ENCODE peak calls at places on chromosomes 5 and 9, in four cellular contexts. One of them, this sample, is unnamed.

GRCh38 chr5:41157272-41157671 is 56.1 kb downstream of the C6 start:
- DNase-seq in OCI-LY7: no peak
- DNase-seq in mammary epithelial cell: no peak
- DNase-seq in cardiac muscle cell: no peak
- DNase-seq in this sample: no peak

GRCh38 chr5:39040875-39041274 is 33.3 kb downstream of the RICTOR start:
- DNase-seq in mammary epithelial cell: no peak
- DNase-seq in OCI-LY7: no peak
- DNase-seq in cardiac muscle cell: no peak
- DNase-seq in this sample: no peak

GRCh38 chr5:142156839-142157463 is 48.4 kb downstream of the NDFIP1 start:
- DNase-seq in OCI-LY7: no peak
- DNase-seq in cardiac muscle cell: no peak
- DNase-seq in mammary epithelial cell: no peak
- DNase-seq in this sample: no peak

GRCh38 chr9:76290555-76290954 is 103.7 kb downstream of the RFK start:
- DNase-seq in cardiac muscle cell: no peak
- DNase-seq in OCI-LY7: no peak
- DNase-seq in mammary epithelial cell: no peak
- DNase-seq in this sample: no peak

GRCh38 chr9:125932012-125932411 is 184.8 kb downstream of the PBX3 start:
- DNase-seq in cardiac muscle cell: no peak
- DNase-seq in mammary epithelial cell: peak; percentile 99
- DNase-seq in OCI-LY7: no peak
- DNase-seq in this sample: peak; percentile 86

GRCh38 chr5:174323878-174324281 is 278.4 kb downstream of the NSG2 start:
- DNase-seq in cardiac muscle cell: peak; percentile 72
- DNase-seq in OCI-LY7: peak; percentile 12
- DNase-seq in mammary epithelial cell: peak; percentile 49
- DNase-seq in this sample: no peak

GRCh38 chr5:37520811-37521210 is 141.7 kb downstream of the WDR70 start:
- DNase-seq in OCI-LY7: no peak
- DNase-seq in mammary epithelial cell: no peak
- DNase-seq in cardiac muscle cell: no peak
- DNase-seq in this sample: no peak

GRCh38 chr5:160021818-160022446 is 13.0 kb downstream of the TTC1 start:
- DNase-seq in OCI-LY7: peak; percentile 63
- DNase-seq in mammary epithelial cell: peak; percentile 53
- DNase-seq in cardiac muscle cell: peak; percentile 74
- DNase-seq in this sample: no peak

GRCh38 chr9:126499005-126499910 is 114.5 kb upstream of the LMX1B start:
- DNase-seq in mammary epithelial cell: peak; percentile 30
- DNase-seq in OCI-LY7: peak; percentile 48
- DNase-seq in cardiac muscle cell: peak; percentile 63
- DNase-seq in this sample: no peak

GRCh38 chr5:42984307-42984706 is 55.8 kb downstream of the ANXA2R start:
- DNase-seq in mammary epithelial cell: peak; percentile 72
- DNase-seq in cardiac muscle cell: no peak
- DNase-seq in OCI-LY7: no peak
- DNase-seq in this sample: peak; percentile 40

GRCh38 chr5:42985129-42986037 is 54.7 kb downstream of the ANXA2R start:
- DNase-seq in cardiac muscle cell: no peak
- DNase-seq in mammary epithelial cell: peak; percentile 80
- DNase-seq in OCI-LY7: no peak
- DNase-seq in this sample: peak; percentile 45

GRCh38 chr5:42982107-42982622 is 58.0 kb downstream of the ANXA2R start:
- DNase-seq in mammary epithelial cell: no peak
- DNase-seq in cardiac muscle cell: peak; percentile 52
- DNase-seq in OCI-LY7: no peak
- DNase-seq in this sample: no peak
- H3K27ac ChIP-seq in mammary epithelial cell: peak overlapping the region; percentile 40
- H3K27ac ChIP-seq in cardiac muscle cell: no peak overlapping the region
- H3K27ac ChIP-seq in OCI-LY7: no peak overlapping the region
- H3K27ac ChIP-seq in this sample: peak overlapping the region; percentile 100

GRCh38 chr9:124238546-124239140 is 19.1 kb upstream of the NEK6 start:
- DNase-seq in mammary epithelial cell: no peak
- DNase-seq in cardiac muscle cell: no peak
- DNase-seq in OCI-LY7: no peak
- DNase-seq in this sample: no peak
- H3K27ac ChIP-seq in mammary epithelial cell: no peak overlapping the region
- H3K27ac ChIP-seq in cardiac muscle cell: no peak overlapping the region
- H3K27ac ChIP-seq in OCI-LY7: no peak overlapping the region
- H3K27ac ChIP-seq in this sample: no peak overlapping the region

GRCh38 chr5:135393691-135394090 is 5.3 kb downstream of the MACROH2A1 start:
- DNase-seq in mammary epithelial cell: no peak
- DNase-seq in OCI-LY7: no peak
- DNase-seq in cardiac muscle cell: no peak
- DNase-seq in this sample: no peak
- H3K27ac ChIP-seq in mammary epithelial cell: no peak overlapping the region
- H3K27ac ChIP-seq in OCI-LY7: no peak overlapping the region
- H3K27ac ChIP-seq in cardiac muscle cell: no peak overlapping the region
- H3K27ac ChIP-seq in this sample: no peak overlapping the region

DNA sequence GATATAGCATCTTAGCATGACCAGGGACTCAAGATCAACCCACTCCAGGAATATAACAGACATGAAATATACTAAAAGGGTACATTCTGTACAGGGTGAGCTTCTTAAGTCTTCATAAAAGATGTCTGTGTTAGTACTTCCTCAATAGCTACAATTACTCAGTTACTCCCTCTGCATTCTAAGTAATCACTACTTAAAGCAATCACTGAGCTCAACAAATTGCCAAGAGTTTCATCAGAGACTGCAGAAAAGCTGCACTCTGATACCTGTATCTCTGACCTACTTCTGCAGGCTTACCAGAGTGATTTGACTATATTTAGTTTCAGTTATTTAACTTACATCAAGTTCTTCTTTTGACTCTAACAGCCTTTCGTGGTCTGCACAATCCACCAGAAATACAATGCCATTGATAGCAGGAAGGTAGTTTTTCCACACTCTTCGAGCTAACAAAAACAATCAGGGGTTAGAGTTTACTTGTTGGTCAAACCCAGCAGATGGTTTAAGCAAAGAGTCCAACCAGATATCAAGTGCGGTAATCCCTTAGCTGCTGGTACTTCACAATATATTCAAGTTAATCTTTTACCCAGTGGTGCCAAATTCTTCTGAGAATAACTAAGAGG is 23.3 kb downstream of the SAR1B start:
- DNase-seq in OCI-LY7: no peak
- DNase-seq in mammary epithelial cell: no peak
- DNase-seq in cardiac muscle cell: no peak
- DNase-seq in this sample: no peak
- H3K27ac ChIP-seq in OCI-LY7: no peak overlapping the region
- H3K27ac ChIP-seq in mammary epithelial cell: no peak overlapping the region
- H3K27ac ChIP-seq in cardiac muscle cell: no peak overlapping the region
- H3K27ac ChIP-seq in this sample: peak overlapping the region; percentile 28

GRCh38 chr9:120735415-120736126 is 21.3 kb upstream of the MEGF9 start:
- DNase-seq in OCI-LY7: peak; percentile 38
- DNase-seq in cardiac muscle cell: no peak
- DNase-seq in mammary epithelial cell: no peak
- DNase-seq in this sample: no peak

GRCh38 chr9:120737411-120737810 is 23.1 kb upstream of the MEGF9 start:
- DNase-seq in cardiac muscle cell: no peak
- DNase-seq in OCI-LY7: no peak
- DNase-seq in mammary epithelial cell: no peak
- DNase-seq in this sample: no peak

GRCh38 chr9:120734607-120735006 is 20.3 kb upstream of the MEGF9 start:
- DNase-seq in OCI-LY7: no peak
- DNase-seq in cardiac muscle cell: no peak
- DNase-seq in mammary epithelial cell: no peak
- DNase-seq in this sample: no peak

GRCh38 chr9:120733190-120733589 is 18.9 kb upstream of the MEGF9 start:
- DNase-seq in cardiac muscle cell: peak; percentile 67
- DNase-seq in OCI-LY7: no peak
- DNase-seq in mammary epithelial cell: no peak
- DNase-seq in this sample: no peak

GRCh38 chr9:120735009-120735408 is 20.7 kb upstream of the MEGF9 start:
- DNase-seq in OCI-LY7: no peak
- DNase-seq in cardiac muscle cell: peak; percentile 39
- DNase-seq in mammary epithelial cell: no peak
- DNase-seq in this sample: no peak
- H3K27ac ChIP-seq in OCI-LY7: peak overlapping the region; percentile 41
- H3K27ac ChIP-seq in cardiac muscle cell: no peak overlapping the region
- H3K27ac ChIP-seq in mammary epithelial cell: no peak overlapping the region
- H3K27ac ChIP-seq in this sample: peak overlapping the region; percentile 27

GRCh38 chr5:58924306-58924705 is 341.4 kb downstream of the RAB3C start:
- DNase-seq in cardiac muscle cell: no peak
- DNase-seq in OCI-LY7: no peak
- DNase-seq in mammary epithelial cell: no peak
- DNase-seq in this sample: no peak
- H3K27ac ChIP-seq in cardiac muscle cell: no peak overlapping the region
- H3K27ac ChIP-seq in OCI-LY7: no peak overlapping the region
- H3K27ac ChIP-seq in mammary epithelial cell: no peak overlapping the region
- H3K27ac ChIP-seq in this sample: no peak overlapping the region

This sample was measured in epithelial cell of prostate.